ENCODE peak calls at places on chromosomes 4 and X, in seven cellular contexts. H, W, O, B, V, L and A are unnamed samples.
A peak's percentile ranks its signal among the peaks of the same experiment; 100 is the strongest.

GRCh38 chr4:55926610-55927009 is 22.1 kb upstream of the CEP135 start:
- DNase-seq in H (no peak), W (no peak), O (no peak), B (no peak), V (no peak), L (no peak), A (no peak)

GRCh38 chrX:39427492-39428289 is 626.4 kb downstream of the MID1IP1 start:
- DNase-seq in H (no peak), W (no peak), O (no peak), B (no peak), V (no peak), L (no peak), A (no peak)

GRCh38 chrX:130110379-130111219 is at the start of gene ELF4:
- DNase-seq in H (no peak), W (peak; percentile 77), O (no peak), B (no peak), V (peak; percentile 44), L (peak; percentile 65), A (peak; percentile 75)

GRCh38 chr4:123191728-123192127 is 204.9 kb upstream of the SPRY1 start:
- DNase-seq in H (no peak), W (no peak), O (no peak), B (no peak), V (no peak), L (no peak), A (no peak)

GRCh38 chr4:149889976-149890375 is 74.3 kb upstream of the IQCM start:
- DNase-seq in H (no peak), W (no peak), O (no peak), B (no peak), V (no peak), L (no peak), A (no peak)

GRCh38 chr4:20456416-20456815 is 204.7 kb downstream of the SLIT2 start:
- DNase-seq in H (no peak), W (no peak), O (no peak), B (no peak), V (no peak), L (no peak), A (no peak)

GRCh38 chr4:8589336-8589735 is 3.2 kb upstream of the CPZ start:
- DNase-seq in H (no peak), W (no peak), O (no peak), B (no peak), V (no peak), L (no peak), A (no peak)

GRCh38 chrX:154774622-154775021 is 12.0 kb downstream of the DKC1 start:
- DNase-seq in H (no peak), W (no peak), O (no peak), B (no peak), V (no peak), L (no peak), A (no peak)

GRCh38 chrX:119407681-119408080 is 8.5 kb downstream of the SLC25A43 start:
- DNase-seq in H (no peak), W (no peak), O (no peak), B (no peak), V (no peak), L (no peak), A (no peak)

GRCh38 chrX:56219702-56220101 is 12.5 kb upstream of the KLF8 start:
- DNase-seq in H (no peak), W (no peak), O (no peak), B (no peak), V (no peak), L (no peak), A (peak; percentile 1)
- TF ChIP-seq CTCF in H (peak; percentile 16), W (no peak), O (no peak), B (peak; percentile 31), V (no peak), L (no peak), A (no peak)

GRCh38 chr4:184146951-184147350 is 70.7 kb downstream of the ENPP6 start:
- DNase-seq in H (no peak), W (no peak), O (no peak), B (no peak), V (no peak), L (no peak), A (no peak)
- TF ChIP-seq CTCF in H (no peak), W (no peak), O (no peak), B (no peak), V (no peak), L (no peak), A (no peak)

DNA sequence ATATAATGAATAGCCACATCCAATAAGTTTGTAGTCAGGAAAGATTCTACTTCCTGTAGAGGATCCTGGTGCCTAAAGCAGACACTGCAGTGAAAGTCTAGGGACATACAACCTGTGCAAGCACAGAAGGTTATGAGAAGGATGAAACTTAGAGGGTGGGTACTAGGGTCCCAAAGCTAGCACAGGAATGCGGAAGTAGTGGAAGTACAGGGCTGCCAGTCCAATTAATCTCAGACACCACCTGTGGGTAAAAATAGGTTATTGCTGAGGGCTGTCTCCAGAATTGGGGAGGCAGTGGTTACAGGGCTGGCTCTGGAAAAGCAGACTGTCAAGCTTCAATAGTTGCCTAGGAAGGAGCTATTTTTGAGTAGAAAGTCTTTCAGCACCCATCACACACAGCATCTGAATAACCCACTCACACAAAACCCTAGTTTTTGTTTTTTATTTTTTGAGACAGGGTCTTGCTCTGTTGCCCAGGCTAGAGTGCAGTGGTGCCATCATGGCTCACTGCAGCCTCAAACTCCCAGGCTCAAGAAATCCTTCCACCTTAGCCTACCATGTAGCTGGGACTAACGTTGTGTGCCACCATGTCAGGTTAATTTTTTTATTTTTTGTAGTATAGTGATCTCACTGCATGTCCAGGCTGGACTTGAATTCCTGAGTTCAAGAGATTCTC is 50.8 kb upstream of the ELF2 start:
- DNase-seq in H (no peak), W (no peak), O (no peak), B (no peak), V (no peak), L (no peak), A (peak; percentile 16)
- TF ChIP-seq CTCF in H (peak; percentile 5), W (no peak), O (no peak), B (no peak), V (no peak), L (no peak), A (peak; percentile 4)

GRCh38 chr4:76801621-76802545 is 96.1 kb downstream of the SOWAHB start:
- DNase-seq in H (no peak), W (no peak), O (no peak), B (no peak), V (no peak), L (no peak), A (no peak)
- TF ChIP-seq CTCF in H (no peak), W (no peak), O (no peak), B (no peak), V (no peak), L (no peak), A (no peak)

DNA sequence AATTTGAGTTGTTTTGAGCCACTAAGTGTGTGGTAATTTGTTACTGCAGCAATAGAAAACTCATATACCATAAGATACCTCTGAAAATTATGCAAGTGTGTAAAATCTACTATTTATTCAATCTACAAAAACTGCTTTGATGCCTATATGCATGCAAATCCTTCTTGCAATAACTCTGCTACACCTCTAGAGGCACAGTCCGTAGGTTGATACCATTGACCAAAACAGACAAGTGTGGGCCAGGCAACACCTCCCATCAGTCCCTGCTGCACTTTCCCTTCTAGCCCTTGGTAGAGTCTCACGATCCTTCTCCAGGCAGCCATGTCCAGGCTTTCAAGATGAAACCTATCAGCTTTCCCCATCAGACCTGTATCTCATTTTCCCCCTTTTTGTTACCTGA is 48.8 kb upstream of the FAM9A start:
- DNase-seq in H (no peak), W (no peak), O (no peak), B (no peak), V (no peak), L (no peak), A (peak; percentile 1)
- TF ChIP-seq CTCF in H (peak; percentile 11), W (no peak), O (no peak), B (peak; percentile 37), V (no peak), L (no peak), A (no peak)

DNA sequence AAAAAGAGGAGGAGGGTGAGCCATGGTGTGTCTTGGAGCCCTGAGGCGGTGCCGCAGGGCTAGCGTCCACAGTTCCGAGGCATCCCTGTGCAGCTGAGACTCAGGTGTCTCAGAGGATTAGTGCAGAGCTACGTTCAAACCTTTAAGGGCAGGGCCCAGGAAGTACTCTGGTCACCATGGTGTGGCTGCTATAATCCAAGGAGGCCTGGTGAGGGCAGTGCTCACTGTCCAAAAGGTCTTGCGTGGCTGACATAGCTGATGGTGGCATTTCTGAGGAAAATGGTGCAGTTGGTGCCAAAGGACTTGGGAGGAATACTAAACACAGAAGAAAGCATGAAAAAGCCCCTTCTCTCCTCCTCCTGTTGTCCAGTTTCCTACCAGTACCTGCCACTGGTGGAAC is 146.9 kb downstream of the DCHS2 start:
- DNase-seq in H (no peak), W (no peak), O (no peak), B (no peak), V (no peak), L (no peak), A (peak; percentile 41)
- TF ChIP-seq CTCF in H (no peak), W (no peak), O (no peak), B (no peak), V (no peak), L (no peak), A (peak; percentile 24)

DNA sequence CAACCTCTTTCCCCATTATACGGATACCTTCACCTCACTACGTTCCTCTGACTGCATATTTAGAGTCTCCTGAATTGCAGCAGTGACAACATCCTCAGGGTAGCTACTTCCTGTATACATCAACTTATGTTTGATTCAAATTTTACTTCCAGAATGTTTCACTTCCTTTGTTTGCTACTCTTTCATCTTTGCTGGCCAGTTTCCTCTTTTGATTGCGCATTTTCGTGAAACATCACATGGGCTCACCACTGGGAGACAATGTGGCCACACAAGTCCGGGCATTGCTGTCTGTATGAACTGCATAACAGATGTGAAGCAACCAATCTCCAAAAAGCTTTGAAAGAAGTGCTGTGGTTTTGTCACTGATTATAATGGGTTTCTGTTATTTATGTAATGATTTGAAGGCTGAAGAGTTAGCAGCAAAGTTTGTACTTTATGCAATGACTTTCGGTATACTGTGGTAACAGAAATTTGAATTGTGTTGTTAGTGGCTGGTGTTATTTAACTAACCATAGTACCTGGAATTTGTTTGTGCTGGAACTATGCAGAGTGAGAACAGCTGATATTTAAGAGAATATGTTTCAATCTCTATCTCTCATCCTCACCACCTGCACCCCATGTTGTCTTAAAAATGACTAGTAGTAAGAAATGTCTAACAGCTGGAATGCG is 7.4 kb downstream of the SNCA start:
- DNase-seq in H (no peak), W (no peak), O (no peak), B (no peak), V (no peak), L (no peak), A (peak; percentile 52)
- TF ChIP-seq CTCF in H (no peak), W (no peak), O (no peak), B (no peak), V (no peak), L (no peak), A (no peak)

DNA sequence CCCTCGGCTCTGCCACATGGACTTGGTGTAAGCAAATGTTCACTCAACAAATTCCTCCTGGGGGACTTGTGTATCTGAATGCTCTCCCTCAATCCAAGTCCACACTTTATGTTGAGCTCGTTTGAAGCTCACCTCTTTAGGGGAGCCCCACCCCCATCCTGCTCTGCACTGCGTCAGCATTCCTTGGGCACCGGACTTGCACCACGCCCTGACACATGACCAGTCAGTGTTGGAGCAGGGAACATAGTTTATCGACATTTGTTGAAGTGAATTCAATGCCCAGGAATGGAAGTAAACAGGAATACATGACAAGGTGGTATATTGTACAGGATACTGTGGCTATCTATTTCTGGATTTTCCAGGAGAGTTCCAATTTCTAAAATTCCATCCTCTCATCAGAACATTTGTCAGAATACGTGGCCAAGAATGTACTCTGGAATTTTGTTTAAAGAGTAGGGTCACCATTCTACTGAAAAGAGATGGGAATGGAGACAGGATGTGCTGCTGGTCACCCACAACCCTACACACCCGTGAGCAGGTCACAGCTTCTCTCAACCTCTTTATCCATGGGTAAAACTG is 59.9 kb upstream of the LNX1 start:
- DNase-seq in H (no peak), W (peak; percentile 76), O (no peak), B (no peak), V (no peak), L (no peak), A (no peak)
- TF ChIP-seq CTCF in H (no peak), W (no peak), O (no peak), B (no peak), V (no peak), L (no peak), A (no peak)